ENCODE peak calls at places on chromosomes 2 and 18, in nine cellular contexts. One of them, this sample, is unnamed.

GRCh38 chr2:8546319-8547283 is 135.3 kb upstream of the ID2 start:
- DNase-seq in fibroblast of lung: no peak
- DNase-seq in HepG2: no peak
- DNase-seq in K562: no peak
- DNase-seq in PC-3: no peak
- DNase-seq in GM23248: no peak
- DNase-seq in DND-41: peak; percentile 63
- DNase-seq in HCT116: no peak
- DNase-seq in mesendoderm: no peak
- DNase-seq in this sample: peak; percentile 51

GRCh38 chr2:120503793-120504571 is 158.0 kb downstream of the INHBB start:
- DNase-seq in HCT116: no peak
- DNase-seq in DND-41: no peak
- DNase-seq in K562: no peak
- DNase-seq in HepG2: peak; percentile 59
- DNase-seq in fibroblast of lung: no peak
- DNase-seq in mesendoderm: peak; percentile 66
- DNase-seq in PC-3: peak; percentile 67
- DNase-seq in GM23248: peak; percentile 93
- DNase-seq in this sample: peak; percentile 96

GRCh38 chr2:155377178-155377780 is 678.8 kb downstream of the KCNJ3 start:
- DNase-seq in DND-41: no peak
- DNase-seq in GM23248: peak; percentile 43
- DNase-seq in PC-3: peak; percentile 63
- DNase-seq in mesendoderm: peak; percentile 47
- DNase-seq in K562: no peak
- DNase-seq in HCT116: peak; percentile 35
- DNase-seq in HepG2: peak; percentile 7
- DNase-seq in fibroblast of lung: peak; percentile 63
- DNase-seq in this sample: no peak

GRCh38 chr18:8828798-8829197 is 123.4 kb downstream of the MTCL1 start:
- DNase-seq in HCT116: no peak
- DNase-seq in K562: no peak
- DNase-seq in mesendoderm: no peak
- DNase-seq in DND-41: no peak
- DNase-seq in GM23248: no peak
- DNase-seq in PC-3: no peak
- DNase-seq in HepG2: no peak
- DNase-seq in fibroblast of lung: no peak
- DNase-seq in this sample: no peak

GRCh38 chr2:136116111-136116812 is 1.7 kb downstream of the CXCR4 start:
- DNase-seq in HepG2: no peak
- DNase-seq in mesendoderm: peak; percentile 73
- DNase-seq in PC-3: peak; percentile 19
- DNase-seq in GM23248: peak; percentile 6
- DNase-seq in K562: no peak
- DNase-seq in DND-41: peak; percentile 94
- DNase-seq in fibroblast of lung: no peak
- DNase-seq in HCT116: no peak
- DNase-seq in this sample: no peak

GRCh38 chr2:157329524-157329923 is 3.9 kb upstream of the ERMN start:
- DNase-seq in PC-3: peak; percentile 75
- DNase-seq in mesendoderm: no peak
- DNase-seq in DND-41: no peak
- DNase-seq in HepG2: no peak
- DNase-seq in K562: no peak
- DNase-seq in fibroblast of lung: no peak
- DNase-seq in HCT116: no peak
- DNase-seq in GM23248: no peak
- DNase-seq in this sample: no peak

GRCh38 chr2:191968151-191968550 is 121.3 kb upstream of the CAVIN2 start:
- DNase-seq in HepG2: no peak
- DNase-seq in PC-3: no peak
- DNase-seq in DND-41: no peak
- DNase-seq in mesendoderm: no peak
- DNase-seq in HCT116: no peak
- DNase-seq in GM23248: no peak
- DNase-seq in K562: no peak
- DNase-seq in fibroblast of lung: no peak
- DNase-seq in this sample: no peak

GRCh38 chr2:217360781-217361485 is 501.1 kb upstream of the TNP1 start:
- DNase-seq in mesendoderm: no peak
- DNase-seq in GM23248: peak; percentile 83
- DNase-seq in HCT116: no peak
- DNase-seq in HepG2: no peak
- DNase-seq in K562: no peak
- DNase-seq in fibroblast of lung: peak; percentile 89
- DNase-seq in DND-41: no peak
- DNase-seq in PC-3: peak; percentile 87
- DNase-seq in this sample: peak; percentile 77

GRCh38 chr2:28377201-28377816 is 15.3 kb upstream of the FOSL2 start:
- DNase-seq in K562: peak; percentile 43
- DNase-seq in mesendoderm: no peak
- DNase-seq in HCT116: no peak
- DNase-seq in PC-3: no peak
- DNase-seq in DND-41: no peak
- DNase-seq in HepG2: no peak
- DNase-seq in GM23248: no peak
- DNase-seq in fibroblast of lung: no peak
- DNase-seq in this sample: no peak

GRCh38 chr2:25817630-25818029 is 60.7 kb downstream of the ASXL2 start:
- DNase-seq in HepG2: no peak
- DNase-seq in mesendoderm: no peak
- DNase-seq in PC-3: no peak
- DNase-seq in K562: no peak
- DNase-seq in DND-41: no peak
- DNase-seq in fibroblast of lung: no peak
- DNase-seq in GM23248: no peak
- DNase-seq in HCT116: no peak
- DNase-seq in this sample: no peak

GRCh38 chr2:68292108-68292710 is 27.5 kb downstream of the CNRIP1 start:
- DNase-seq in HCT116: peak; percentile 24
- DNase-seq in fibroblast of lung: peak; percentile 46
- DNase-seq in PC-3: peak; percentile 71
- DNase-seq in K562: peak; percentile 54
- DNase-seq in HepG2: peak; percentile 45
- DNase-seq in mesendoderm: peak; percentile 42
- DNase-seq in GM23248: peak; percentile 50
- DNase-seq in DND-41: peak; percentile 11
- DNase-seq in this sample: no peak

GRCh38 chr2:133495226-133495625 is 73.0 kb downstream of the NCKAP5 start:
- DNase-seq in K562: no peak
- DNase-seq in mesendoderm: no peak
- DNase-seq in DND-41: no peak
- DNase-seq in GM23248: no peak
- DNase-seq in HCT116: no peak
- DNase-seq in HepG2: no peak
- DNase-seq in fibroblast of lung: no peak
- DNase-seq in PC-3: no peak
- DNase-seq in this sample: no peak

GRCh38 chr2:50785781-50786180 is 246.2 kb downstream of the NRXN1 start:
- DNase-seq in HepG2: no peak
- DNase-seq in mesendoderm: no peak
- DNase-seq in fibroblast of lung: no peak
- DNase-seq in PC-3: no peak
- DNase-seq in DND-41: no peak
- DNase-seq in K562: no peak
- DNase-seq in HCT116: no peak
- DNase-seq in GM23248: no peak
- DNase-seq in this sample: no peak

GRCh38 chr2:119158563-119159347 is at the start of gene C1QL2:
- DNase-seq in PC-3: no peak
- DNase-seq in K562: no peak
- DNase-seq in GM23248: peak; percentile 16
- DNase-seq in mesendoderm: peak; percentile 73
- DNase-seq in DND-41: no peak
- DNase-seq in fibroblast of lung: no peak
- DNase-seq in HepG2: no peak
- DNase-seq in HCT116: no peak
- DNase-seq in this sample: no peak

GRCh38 chr2:105821428-105822125 is 76.9 kb downstream of the NCK2 start:
- DNase-seq in PC-3: no peak
- DNase-seq in HepG2: no peak
- DNase-seq in K562: no peak
- DNase-seq in fibroblast of lung: no peak
- DNase-seq in DND-41: no peak
- DNase-seq in GM23248: no peak
- DNase-seq in HCT116: no peak
- DNase-seq in mesendoderm: no peak
- DNase-seq in this sample: no peak

GRCh38 chr2:238684362-238685326 is 163.2 kb upstream of the TWIST2 start:
- DNase-seq in mesendoderm: no peak
- DNase-seq in GM23248: peak; percentile 99
- DNase-seq in fibroblast of lung: peak; percentile 99
- DNase-seq in PC-3: peak; percentile 97
- DNase-seq in HCT116: peak; percentile 80
- DNase-seq in K562: no peak
- DNase-seq in DND-41: no peak
- DNase-seq in HepG2: peak; percentile 29
- DNase-seq in this sample: peak; percentile 90

GRCh38 chr2:100692381-100692780 is 127.6 kb upstream of the NPAS2 start:
- DNase-seq in DND-41: no peak
- DNase-seq in HCT116: no peak
- DNase-seq in GM23248: no peak
- DNase-seq in PC-3: no peak
- DNase-seq in K562: no peak
- DNase-seq in HepG2: peak; percentile 58
- DNase-seq in fibroblast of lung: no peak
- DNase-seq in mesendoderm: no peak
- DNase-seq in this sample: no peak

GRCh38 chr2:112692496-112692911 is 28.3 kb upstream of the NT5DC4 start:
- DNase-seq in DND-41: peak; percentile 84
- DNase-seq in PC-3: peak; percentile 96
- DNase-seq in HepG2: peak; percentile 96
- DNase-seq in GM23248: peak; percentile 97
- DNase-seq in HCT116: peak; percentile 85
- DNase-seq in K562: peak; percentile 87
- DNase-seq in fibroblast of lung: peak; percentile 94
- DNase-seq in mesendoderm: peak; percentile 98
- DNase-seq in this sample: peak; percentile 88

GRCh38 chr2:16508061-16508851 is 157.4 kb downstream of the CYRIA start:
- DNase-seq in HCT116: no peak
- DNase-seq in PC-3: peak; percentile 28
- DNase-seq in HepG2: peak; percentile 21
- DNase-seq in fibroblast of lung: peak; percentile 2
- DNase-seq in DND-41: no peak
- DNase-seq in GM23248: peak; percentile 52
- DNase-seq in K562: peak; percentile 45
- DNase-seq in mesendoderm: peak; percentile 68
- DNase-seq in this sample: peak; percentile 82
- H3K4me3 ChIP-seq in HCT116: no peak overlapping the region
- H3K4me3 ChIP-seq in PC-3: peak overlapping the region; percentile 46
- H3K4me3 ChIP-seq in HepG2: no peak overlapping the region
- H3K4me3 ChIP-seq in fibroblast of lung: no peak overlapping the region
- H3K4me3 ChIP-seq in DND-41: no peak overlapping the region
- H3K4me3 ChIP-seq in GM23248: peak overlapping the region; percentile 16
- H3K4me3 ChIP-seq in K562: no peak overlapping the region
- H3K4me3 ChIP-seq in mesendoderm: no peak overlapping the region
- H3K4me3 ChIP-seq in this sample: no peak overlapping the region

GRCh38 chr2:950627-950992 is at the start of gene SNTG2:
- DNase-seq in GM23248: peak; percentile 43
- DNase-seq in DND-41: peak; percentile 84
- DNase-seq in HepG2: no peak
- DNase-seq in mesendoderm: peak; percentile 36
- DNase-seq in HCT116: no peak
- DNase-seq in fibroblast of lung: no peak
- DNase-seq in PC-3: no peak
- DNase-seq in K562: peak; percentile 88
- DNase-seq in this sample: peak; percentile 98
- H3K27me3 ChIP-seq in GM23248: peaks cover 40% of the 10 kb centered on the region
- H3K27me3 ChIP-seq in DND-41: no peaks in the 10 kb centered on the region
- H3K27me3 ChIP-seq in HepG2: peaks cover 24% of the 10 kb centered on the region
- H3K27me3 ChIP-seq in mesendoderm: peaks cover 4% of the 10 kb centered on the region
- H3K27me3 ChIP-seq in HCT116: no peaks in the 10 kb centered on the region
- H3K27me3 ChIP-seq in fibroblast of lung: peaks cover 7% of the 10 kb centered on the region
- H3K27me3 ChIP-seq in PC-3: peaks cover 77% of the 10 kb centered on the region
- H3K27me3 ChIP-seq in K562: peaks cover 9% of the 10 kb centered on the region
- H3K27me3 ChIP-seq in this sample: no peaks in the 10 kb centered on the region

GRCh38 chr18:40437517-40437916 is 1517.5 kb upstream of the PIK3C3 start:
- DNase-seq in fibroblast of lung: peak; percentile 23
- DNase-seq in K562: no peak
- DNase-seq in GM23248: no peak
- DNase-seq in HCT116: no peak
- DNase-seq in PC-3: no peak
- DNase-seq in HepG2: no peak
- DNase-seq in DND-41: no peak
- DNase-seq in mesendoderm: peak; percentile 12
- DNase-seq in this sample: no peak

DNA sequence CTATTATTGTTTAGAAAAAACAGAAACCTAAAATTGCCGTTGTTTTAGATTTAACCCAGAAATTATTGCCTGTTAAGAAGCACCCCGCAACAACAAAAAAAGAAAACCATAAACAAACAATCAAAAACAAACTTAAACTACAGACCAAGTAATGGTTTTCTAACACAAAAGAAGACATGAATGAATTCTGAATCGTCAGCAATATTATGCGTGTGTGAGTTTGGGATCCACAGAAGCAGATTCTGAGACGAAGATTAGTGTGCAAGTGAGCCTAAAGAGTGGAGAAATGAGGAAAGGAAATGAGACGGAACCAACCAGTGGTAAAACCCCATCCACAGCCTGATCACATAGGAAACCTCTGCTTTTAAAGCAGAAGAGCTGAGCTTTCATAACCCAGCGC is 1514.9 kb upstream of the PIK3C3 start:
- DNase-seq in GM23248: no peak
- DNase-seq in HepG2: no peak
- DNase-seq in HCT116: no peak
- DNase-seq in DND-41: no peak
- DNase-seq in K562: no peak
- DNase-seq in fibroblast of lung: no peak
- DNase-seq in PC-3: no peak
- DNase-seq in mesendoderm: no peak
- DNase-seq in this sample: no peak
- H3K4me2 ChIP-seq in GM23248: no peak overlapping the region
- H3K4me2 ChIP-seq in HepG2: no peak overlapping the region
- H3K4me2 ChIP-seq in HCT116: no peak overlapping the region
- H3K4me2 ChIP-seq in DND-41: no peak overlapping the region
- H3K4me2 ChIP-seq in K562: no peak overlapping the region
- H3K4me2 ChIP-seq in fibroblast of lung: no peak overlapping the region
- H3K4me2 ChIP-seq in PC-3: no peak overlapping the region
- H3K4me2 ChIP-seq in mesendoderm: no peak overlapping the region
- H3K4me2 ChIP-seq in this sample: no peak overlapping the region

DNA sequence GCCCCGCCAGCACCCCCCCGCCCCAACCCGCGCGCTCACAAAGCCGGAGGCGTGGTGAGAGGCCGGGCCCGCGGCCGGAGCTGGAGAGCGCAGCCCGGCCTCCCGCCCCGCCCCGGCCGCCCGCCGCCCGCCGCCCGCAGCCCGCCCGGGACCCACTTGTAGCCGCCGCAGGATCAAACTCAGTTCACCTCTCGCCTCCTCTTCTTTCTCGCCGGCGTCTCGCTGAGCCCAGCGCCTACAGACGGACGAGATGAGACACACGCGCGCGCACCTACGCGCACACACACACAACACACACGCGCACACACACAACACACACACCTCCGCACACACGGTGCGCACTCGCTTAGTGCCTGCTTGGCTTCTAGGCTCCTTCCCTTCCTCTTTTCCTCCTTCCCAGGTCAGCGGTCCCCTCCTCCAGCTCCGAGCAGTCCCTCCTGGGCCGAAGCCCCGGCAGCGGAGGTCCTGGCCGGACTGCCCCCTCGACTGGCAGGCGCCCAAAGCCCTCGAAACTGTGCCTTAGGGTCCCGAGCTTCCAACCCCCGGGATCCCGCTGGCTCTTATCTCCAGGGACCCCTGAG is 1.4 kb upstream of the CYP26B1 start:
- DNase-seq in PC-3: peak; percentile 40
- DNase-seq in K562: peak; percentile 62
- DNase-seq in mesendoderm: peak; percentile 56
- DNase-seq in DND-41: no peak
- DNase-seq in HepG2: no peak
- DNase-seq in fibroblast of lung: peak; percentile 24
- DNase-seq in GM23248: peak; percentile 69
- DNase-seq in HCT116: no peak
- DNase-seq in this sample: peak; percentile 97
- H3K4me3 ChIP-seq in PC-3: peak overlapping the region; percentile 74
- H3K4me3 ChIP-seq in K562: no peak overlapping the region
- H3K4me3 ChIP-seq in mesendoderm: peak overlapping the region; percentile 34
- H3K4me3 ChIP-seq in DND-41: no peak overlapping the region
- H3K4me3 ChIP-seq in HepG2: peak overlapping the region; percentile 53
- H3K4me3 ChIP-seq in fibroblast of lung: peak overlapping the region; percentile 37
- H3K4me3 ChIP-seq in GM23248: peak overlapping the region; percentile 71
- H3K4me3 ChIP-seq in HCT116: peak overlapping the region; percentile 47
- H3K4me3 ChIP-seq in this sample: peak overlapping the region; percentile 68

This sample was measured in osteoblast.